ENCODE peak calls at places on chromosomes 13 and 19, in seven cellular contexts. X is GM12878, E is SK-N-SH, S is K562, A is H1, V is GM12891, D is HepG2. C is an unnamed sample.

GRCh38 chr19:58305932-58306323 is 751 bp downstream of the ERVK3-1 start:
- DNase-seq in A (no peak), D (peak; percentile 21), S (no peak), E (peak; percentile 38), V (no peak), X (no peak), C (no peak)

GRCh38 chr19:14022469-14022868 is 5.5 kb upstream of the RLN3 start:
- DNase-seq in S (no peak), D (no peak), E (no peak), V (no peak), A (no peak), X (no peak), C (no peak)

GRCh38 chr13:76778906-76779305 is 107.3 kb downstream of the KCTD12 start:
- DNase-seq in V (no peak), A (no peak), E (no peak), D (no peak), X (no peak), S (no peak), C (no peak)

GRCh38 chr13:27437126-27437525 is 12.7 kb downstream of the GTF3A start:
- DNase-seq in A (no peak), D (no peak), X (no peak), E (no peak), V (no peak), S (no peak), C (no peak)

GRCh38 chr19:53977991-53978731 is 13.3 kb upstream of the CACNG6 start:
- DNase-seq in S (peak; percentile 54), D (no peak), E (peak; percentile 93), X (no peak), A (peak; percentile 97), V (no peak), C (no peak)

GRCh38 chr19:2391118-2391725 is 31.2 kb downstream of the TMPRSS9 start:
- DNase-seq in V (no peak), E (peak; percentile 72), X (peak; percentile 21), S (peak; percentile 55), A (no peak), D (peak; percentile 72), C (no peak)

GRCh38 chr19:15265849-15266248 is 33.6 kb upstream of the EPHX3 start:
- DNase-seq in V (no peak), S (no peak), D (no peak), X (no peak), A (no peak), E (peak; percentile 91), C (no peak)

GRCh38 chr13:28679628-28680027 is 20.7 kb downstream of the POMP start:
- DNase-seq in D (peak; percentile 9), V (no peak), A (no peak), X (no peak), E (no peak), S (no peak), C (no peak)

GRCh38 chr19:17488593-17489391 is 18.5 kb downstream of the SLC27A1 start:
- DNase-seq in A (peak; percentile 97), D (peak; percentile 88), S (peak; percentile 93), X (no peak), V (peak; percentile 63), E (peak; percentile 79), C (peak; percentile 49)

GRCh38 chr19:15010497-15011255 is 31.0 kb upstream of the SLC1A6 start:
- DNase-seq in D (no peak), V (no peak), E (no peak), S (no peak), A (peak; percentile 81), X (no peak), C (no peak)

GRCh38 chr13:99083976-99084375 is 106.1 kb upstream of the DOCK9 start:
- DNase-seq in V (no peak), A (no peak), D (no peak), E (no peak), S (no peak), X (no peak), C (no peak)

GRCh38 chr19:16831531-16831930 is 2.3 kb downstream of the SIN3B start:
- DNase-seq in S (no peak), A (no peak), D (no peak), E (no peak), X (no peak), V (no peak), C (no peak)

GRCh38 chr13:23921451-23921888 is 24.2 kb upstream of the C1QTNF9B start:
- DNase-seq in X (no peak), S (peak; percentile 17), A (no peak), E (peak; percentile 36), D (peak; percentile 18), V (no peak), C (no peak)

GRCh38 chr19:2120821-2121220 is 24.1 kb downstream of the IZUMO4 start:
- DNase-seq in S (no peak), X (no peak), A (no peak), E (no peak), D (no peak), V (no peak), C (no peak)

GRCh38 chr19:10567696-10568443 is 909 bp downstream of the CDKN2D start:
- DNase-seq in V (no peak), D (no peak), E (no peak), S (no peak), A (no peak), X (no peak), C (no peak)

GRCh38 chr19:13153627-13154240 is 3.5 kb downstream of the IER2 start:
- DNase-seq in V (no peak), X (no peak), E (no peak), A (no peak), D (no peak), S (peak; percentile 35), C (no peak)

GRCh38 chr19:17855333-17856152 is 4.2 kb upstream of the RPL18A start:
- DNase-seq in X (peak; percentile 37), D (peak; percentile 57), A (peak; percentile 99), S (peak; percentile 85), V (no peak), E (peak; percentile 84), C (peak; percentile 80)

GRCh38 chr19:35088514-35088913 is 27.1 kb upstream of the FXYD3 start:
- DNase-seq in D (no peak), A (no peak), S (no peak), V (no peak), E (no peak), X (no peak), C (no peak)

GRCh38 chr13:48909088-48909389 is 66.7 kb upstream of the FNDC3A start:
- DNase-seq in X (no peak), A (no peak), V (no peak), S (no peak), E (no peak), D (no peak), C (no peak)

GRCh38 chr19:36113895-36114762 is 546 bp downstream of the POLR2I start:
- DNase-seq in X (no peak), V (no peak), D (no peak), E (peak; percentile 65), A (peak; percentile 65), S (peak; percentile 36), C (no peak)

GRCh38 chr13:63942372-63942771 is 2526.7 kb upstream of the PCDH20 start:
- DNase-seq in D (no peak), V (no peak), S (no peak), A (no peak), E (no peak), X (no peak), C (no peak)

GRCh38 chr13:111645198-111645597 is 324.8 kb downstream of the TEX29 start:
- DNase-seq in V (no peak), S (no peak), A (no peak), E (no peak), X (no peak), D (no peak), C (no peak)
- TF ChIP-seq TAF1 in V (no peak), S (no peak), A (no peak), E (no peak), X (no peak), D (no peak), C (no peak)

GRCh38 chr19:6373813-6374108 is 1.2 kb downstream of the ALKBH7 start:
- DNase-seq in V (no peak), D (no peak), A (no peak), E (no peak), S (peak; percentile 75), X (no peak), C (no peak)

GRCh38 chr19:6374711-6375410 is 872 bp downstream of the PSPN start:
- DNase-seq in V (no peak), X (no peak), D (no peak), A (no peak), E (no peak), S (no peak), C (no peak)

GRCh38 chr19:6376512-6377193 is 920 bp upstream of the PSPN start:
- DNase-seq in A (no peak), D (no peak), X (no peak), E (no peak), S (no peak), V (no peak), C (no peak)

GRCh38 chr19:6374179-6374709 is 1.5 kb downstream of the PSPN start:
- DNase-seq in E (no peak), X (no peak), V (no peak), A (no peak), D (no peak), S (no peak), C (no peak)

GRCh38 chr19:6375411-6376010 is at the start of gene PSPN:
- DNase-seq in S (no peak), V (no peak), D (no peak), A (peak; percentile 47), E (no peak), X (no peak), C (no peak)
- TF ChIP-seq POLR2AphosphoS5 in S (no peak), V (no peak), D (no peak), A (no peak), E (no peak), X (no peak), C (no peak)

DNA sequence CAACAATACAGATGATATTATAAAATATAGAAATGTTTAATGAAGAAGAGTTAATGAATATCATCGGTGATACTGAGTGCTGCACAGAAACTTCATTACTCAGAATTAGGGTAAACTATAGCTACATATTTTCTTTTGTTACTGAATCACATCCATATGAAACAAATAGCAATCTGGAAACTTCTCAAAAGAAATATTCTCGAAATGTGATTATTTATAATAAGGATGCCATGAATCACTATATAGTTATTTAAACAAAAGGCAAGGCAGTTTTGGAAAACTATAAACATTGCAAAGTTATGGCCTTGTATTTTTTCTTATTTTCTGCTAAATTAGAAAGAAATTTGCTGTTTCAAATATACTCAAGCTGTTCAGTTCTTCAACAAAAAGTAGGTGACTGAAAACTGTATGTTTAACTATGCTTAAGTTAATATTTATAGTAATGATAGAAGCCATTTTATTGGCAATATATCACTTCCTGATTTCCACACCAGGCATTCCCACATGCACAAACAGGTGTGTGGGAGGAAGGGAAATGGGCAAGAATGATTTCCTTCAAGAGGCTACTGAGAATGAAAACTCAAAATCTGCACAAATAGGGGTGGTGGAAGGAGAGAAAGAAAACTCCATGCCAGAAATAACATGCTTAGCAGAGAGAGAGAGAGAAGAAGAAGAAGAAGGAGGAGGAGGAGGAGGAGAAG is 74.5 kb upstream of the FRY start:
- DNase-seq in E (no peak), A (no peak), D (no peak), V (no peak), S (no peak), X (no peak), C (no peak)
- TF ChIP-seq TAF1 in E (no peak), A (no peak), D (no peak), V (no peak), S (no peak), X (no peak), C (no peak)

DNA sequence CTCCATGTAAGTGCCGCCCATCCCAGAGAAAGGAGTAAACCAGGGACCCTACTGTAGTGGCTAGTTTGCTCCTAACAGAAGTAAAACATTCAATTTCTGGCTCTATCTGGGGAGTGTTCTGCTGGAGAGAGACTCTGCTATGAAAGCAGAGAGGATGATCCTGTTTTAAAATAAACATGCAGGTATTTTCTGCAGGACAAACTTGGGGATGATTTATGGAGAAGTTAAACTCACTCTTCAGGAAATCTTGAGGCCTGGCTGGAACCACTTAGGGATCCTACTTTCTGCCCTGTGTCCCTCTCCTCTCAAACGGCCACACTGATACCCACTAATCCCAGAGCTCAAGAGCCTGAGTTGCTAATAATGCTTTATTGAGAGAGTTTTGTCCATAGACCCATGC is 281.1 kb downstream of the DNAJC15 start:
- DNase-seq in E (no peak), V (no peak), S (no peak), X (no peak), A (no peak), D (no peak), C (no peak)
- TF ChIP-seq POLR2AphosphoS5 in E (no peak), V (no peak), S (no peak), X (no peak), A (no peak), D (no peak), C (no peak)

C was measured in GM12892.